ENCODE peak calls at places on chromosomes 5 and 9, in four cellular contexts. One of them, this sample, is unnamed.

GRCh38 chr5:120096413-120096812 is 367.7 kb upstream of the PRR16 start:
- DNase-seq in A549: no peak
- DNase-seq in GM12878: no peak
- DNase-seq in HepG2: no peak
- DNase-seq in this sample: no peak

GRCh38 chr5:127878174-127878750 is 175.1 kb downstream of the CCDC192 start:
- DNase-seq in A549: peak; percentile 34
- DNase-seq in GM12878: no peak
- DNase-seq in HepG2: peak; percentile 36
- DNase-seq in this sample: peak; percentile 26

GRCh38 chr9:124721109-124721850 is 49.8 kb downstream of the NR6A1 start:
- DNase-seq in A549: no peak
- DNase-seq in GM12878: no peak
- DNase-seq in HepG2: peak; percentile 90
- DNase-seq in this sample: no peak

GRCh38 chr9:121876212-121876611 is 216.9 kb downstream of the TTLL11 start:
- DNase-seq in A549: no peak
- DNase-seq in GM12878: no peak
- DNase-seq in HepG2: no peak
- DNase-seq in this sample: no peak

GRCh38 chr9:7802666-7803065 is 3.1 kb upstream of the DMAC1 start:
- DNase-seq in A549: no peak
- DNase-seq in GM12878: no peak
- DNase-seq in HepG2: no peak
- DNase-seq in this sample: no peak

GRCh38 chr5:9545959-9546851 is at the start of gene SEMA5A:
- DNase-seq in A549: no peak
- DNase-seq in GM12878: no peak
- DNase-seq in HepG2: no peak
- DNase-seq in this sample: peak; percentile 83

GRCh38 chr5:113166285-113166684 is 189.7 kb downstream of the DCP2 start:
- DNase-seq in A549: no peak
- DNase-seq in GM12878: no peak
- DNase-seq in HepG2: no peak
- DNase-seq in this sample: no peak

GRCh38 chr5:78779771-78780616 is 131.4 kb upstream of the LHFPL2 start:
- DNase-seq in A549: no peak
- DNase-seq in GM12878: no peak
- DNase-seq in HepG2: no peak
- DNase-seq in this sample: no peak

GRCh38 chr9:131476777-131477345 is 25.9 kb upstream of the POMT1 start:
- DNase-seq in A549: no peak
- DNase-seq in GM12878: no peak
- DNase-seq in HepG2: no peak
- DNase-seq in this sample: no peak

GRCh38 chr9:110994771-110995241 is 43.5 kb downstream of the LPAR1 start:
- DNase-seq in A549: no peak
- DNase-seq in GM12878: no peak
- DNase-seq in HepG2: no peak
- DNase-seq in this sample: no peak

GRCh38 chr5:126913316-126913715 is 117.0 kb downstream of the MARCHF3 start:
- DNase-seq in A549: no peak
- DNase-seq in GM12878: no peak
- DNase-seq in HepG2: no peak
- DNase-seq in this sample: no peak

GRCh38 chr9:96279927-96280326 is 22.0 kb downstream of the HSD17B3 start:
- DNase-seq in A549: no peak
- DNase-seq in GM12878: no peak
- DNase-seq in HepG2: no peak
- DNase-seq in this sample: no peak

GRCh38 chr9:105879181-105879580 is 184.8 kb downstream of the TMEM38B start:
- DNase-seq in A549: no peak
- DNase-seq in GM12878: no peak
- DNase-seq in HepG2: no peak
- DNase-seq in this sample: peak; percentile 41

GRCh38 chr9:20512636-20513035 is 109.7 kb downstream of the MLLT3 start:
- DNase-seq in A549: no peak
- DNase-seq in GM12878: no peak
- DNase-seq in HepG2: no peak
- DNase-seq in this sample: no peak

GRCh38 chr5:105745111-105745510 is 1925.6 kb downstream of the EFNA5 start:
- DNase-seq in A549: no peak
- DNase-seq in GM12878: no peak
- DNase-seq in HepG2: no peak
- DNase-seq in this sample: no peak

GRCh38 chr5:35717718-35718117 is 100.1 kb downstream of the SPEF2 start:
- DNase-seq in A549: no peak
- DNase-seq in GM12878: no peak
- DNase-seq in HepG2: no peak
- DNase-seq in this sample: no peak

GRCh38 chr9:72952914-72953313 is at the start of gene ALDH1A1:
- DNase-seq in A549: no peak
- DNase-seq in GM12878: no peak
- DNase-seq in HepG2: peak; percentile 68
- DNase-seq in this sample: no peak

GRCh38 chr9:4934976-4935672 is 49.9 kb upstream of the JAK2 start:
- DNase-seq in A549: no peak
- DNase-seq in GM12878: no peak
- DNase-seq in HepG2: no peak
- DNase-seq in this sample: no peak

GRCh38 chr5:56561-57290 is 35.2 kb upstream of the PLEKHG4B start:
- DNase-seq in A549: no peak
- DNase-seq in GM12878: no peak
- DNase-seq in HepG2: no peak
- DNase-seq in this sample: peak; percentile 67

GRCh38 chr9:124215956-124216355 is 41.8 kb upstream of the NEK6 start:
- DNase-seq in A549: no peak
- DNase-seq in GM12878: no peak
- DNase-seq in HepG2: no peak
- DNase-seq in this sample: no peak

GRCh38 chr5:113673041-113673440 is 159.5 kb downstream of the YTHDC2 start:
- DNase-seq in A549: no peak
- DNase-seq in GM12878: no peak
- DNase-seq in HepG2: no peak
- DNase-seq in this sample: no peak

GRCh38 chr5:180704362-180704761 is 35.5 kb downstream of the OR2Y1 start:
- DNase-seq in A549: no peak
- DNase-seq in GM12878: no peak
- DNase-seq in HepG2: peak; percentile 17
- DNase-seq in this sample: peak; percentile 27

GRCh38 chr5:157285310-157286035 is 19.6 kb downstream of the CYFIP2 start:
- DNase-seq in A549: no peak
- DNase-seq in GM12878: no peak
- DNase-seq in HepG2: no peak
- DNase-seq in this sample: no peak

GRCh38 chr9:90658783-90659182 is 16.2 kb upstream of the DIRAS2 start:
- DNase-seq in A549: no peak
- DNase-seq in GM12878: no peak
- DNase-seq in HepG2: no peak
- DNase-seq in this sample: no peak

GRCh38 chr9:123073991-123074422 is 40.5 kb downstream of the GPR21 start:
- DNase-seq in A549: no peak
- DNase-seq in GM12878: no peak
- DNase-seq in HepG2: no peak
- DNase-seq in this sample: no peak

GRCh38 chr5:138831703-138832102 is 43.4 kb downstream of the LRRTM2 start:
- DNase-seq in A549: no peak
- DNase-seq in GM12878: no peak
- DNase-seq in HepG2: no peak
- DNase-seq in this sample: no peak

GRCh38 chr5:151162794-151163193 is 5.2 kb upstream of the ANXA6 start:
- DNase-seq in A549: no peak
- DNase-seq in GM12878: no peak
- DNase-seq in HepG2: no peak
- DNase-seq in this sample: no peak

GRCh38 chr9:124366476-124367220 is 48.6 kb downstream of the PSMB7 start:
- DNase-seq in A549: no peak
- DNase-seq in GM12878: no peak
- DNase-seq in HepG2: no peak
- DNase-seq in this sample: peak; percentile 43

GRCh38 chr9:121567142-121568100 is 67.8 kb upstream of the GGTA1 start:
- DNase-seq in A549: no peak
- DNase-seq in GM12878: no peak
- DNase-seq in HepG2: no peak
- DNase-seq in this sample: no peak

DNA sequence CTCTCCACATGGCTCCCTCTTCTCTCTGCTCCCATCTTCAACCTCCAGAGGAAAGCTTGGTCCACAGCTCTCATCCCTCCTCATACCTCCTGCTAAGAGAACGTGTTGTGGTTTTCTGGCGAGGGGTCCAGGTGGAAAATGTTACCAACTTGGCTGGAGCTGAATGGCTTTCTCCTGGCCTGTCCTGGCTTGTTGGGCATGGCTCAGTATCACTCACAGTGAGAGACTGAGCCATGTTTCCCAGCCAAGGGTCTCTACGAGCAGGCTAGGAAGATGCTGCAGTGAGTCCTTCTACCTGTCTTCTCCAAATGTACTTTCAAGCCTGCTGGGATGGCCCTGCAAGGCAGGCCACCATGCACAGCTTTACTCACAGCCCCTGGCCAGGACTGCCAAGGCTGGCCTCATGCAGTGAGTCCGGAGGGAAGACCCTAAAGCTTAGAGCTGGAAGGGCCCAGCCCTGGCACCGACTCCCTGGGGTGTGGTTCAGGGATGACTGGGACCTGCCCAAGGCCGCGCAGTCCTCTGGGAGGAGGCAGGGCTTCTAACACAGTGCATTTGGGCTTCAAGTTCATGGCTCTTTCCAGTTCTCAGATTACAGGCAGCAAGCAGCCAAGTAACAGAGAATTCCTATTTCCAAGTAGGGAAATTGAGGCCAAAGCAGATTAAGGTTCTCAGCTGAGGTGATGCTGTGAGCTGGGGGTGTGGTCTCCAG is 59.5 kb downstream of the COL27A1 start:
- DNase-seq in A549: no peak
- DNase-seq in GM12878: no peak
- DNase-seq in HepG2: no peak
- DNase-seq in this sample: no peak
- TF ChIP-seq CHD4 in A549: no peak
- TF ChIP-seq CHD4 in GM12878: no peak
- TF ChIP-seq CHD4 in HepG2: no peak
- TF ChIP-seq CHD4 in this sample: no peak

DNA sequence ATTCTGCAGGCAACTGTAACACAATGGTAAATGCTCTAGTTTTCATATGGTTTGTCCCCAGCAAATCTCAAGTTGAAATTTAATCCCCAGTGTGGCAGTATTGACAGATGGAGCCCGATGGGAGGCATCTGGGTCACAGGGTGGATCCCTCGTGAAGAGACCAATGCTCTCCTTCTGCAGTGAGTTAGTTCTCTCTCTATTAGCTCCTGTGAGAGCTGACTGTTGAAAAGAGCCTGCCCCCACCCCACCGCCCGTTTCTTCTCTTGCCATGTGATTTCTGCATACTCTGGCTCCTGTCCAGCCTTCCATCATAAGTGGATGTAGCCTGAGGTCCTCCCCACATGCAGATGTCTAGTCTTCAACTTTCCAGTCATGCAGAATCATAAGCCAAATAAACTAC is 27.0 kb downstream of the IARS1 start:
- DNase-seq in A549: no peak
- DNase-seq in GM12878: no peak
- DNase-seq in HepG2: no peak
- DNase-seq in this sample: no peak
- TF ChIP-seq CHD4 in A549: no peak
- TF ChIP-seq CHD4 in GM12878: no peak
- TF ChIP-seq CHD4 in HepG2: no peak
- TF ChIP-seq CHD4 in this sample: no peak

GRCh38 chr5:177310332-177310731 is 1.4 kb downstream of the MXD3 start:
- DNase-seq in A549: no peak
- DNase-seq in GM12878: no peak
- DNase-seq in HepG2: no peak
- DNase-seq in this sample: no peak
- TF ChIP-seq CHD4 in A549: no peak
- TF ChIP-seq CHD4 in GM12878: no peak
- TF ChIP-seq CHD4 in HepG2: no peak
- TF ChIP-seq CHD4 in this sample: no peak

DNA sequence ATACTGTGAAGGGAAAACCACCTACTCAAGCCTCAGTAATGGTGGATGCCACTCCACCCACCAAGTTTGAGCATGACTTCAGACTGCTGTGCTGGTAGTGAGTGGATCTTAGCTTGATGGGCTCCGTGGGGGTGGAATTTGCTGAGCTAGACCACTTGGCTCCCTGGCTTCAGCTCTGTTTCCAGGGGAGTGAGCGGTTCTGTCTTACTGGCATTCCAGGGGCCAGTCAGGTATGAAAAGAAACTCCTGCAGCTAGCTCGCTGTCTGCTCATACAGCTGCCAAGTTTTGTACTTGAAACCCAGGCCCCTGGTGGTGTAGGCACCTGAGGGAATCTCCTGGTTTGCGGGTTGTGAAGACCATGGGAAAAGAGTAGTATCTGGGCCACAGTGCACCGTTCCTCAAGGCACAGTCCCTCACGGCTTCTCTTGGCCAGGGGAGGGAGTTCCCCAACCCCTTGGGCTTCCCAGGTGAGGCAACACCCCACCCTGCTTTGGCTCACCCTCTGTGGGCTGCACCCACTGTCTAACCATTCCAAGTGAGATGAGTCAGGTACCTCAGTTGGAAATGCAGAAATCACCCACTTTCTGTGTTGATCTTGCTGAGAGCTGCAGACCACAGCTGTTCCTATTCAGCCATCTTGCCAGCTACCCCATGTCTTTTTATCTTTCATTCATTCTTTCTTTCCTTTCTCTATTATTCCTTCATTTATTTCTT is 211.9 kb upstream of the C9orf72 start:
- DNase-seq in A549: no peak
- DNase-seq in GM12878: peak; percentile 13
- DNase-seq in HepG2: no peak
- DNase-seq in this sample: no peak
- TF ChIP-seq CHD4 in A549: no peak
- TF ChIP-seq CHD4 in GM12878: no peak
- TF ChIP-seq CHD4 in HepG2: no peak
- TF ChIP-seq CHD4 in this sample: no peak

This sample was measured in K562.